ENCODE peak calls at places on chromosomes 2 and 18, in ten cellular contexts. One of them, this sample, is unnamed.

GRCh38 chr2:3222636-3223035 is 155.0 kb downstream of the EIPR1 start:
- DNase-seq in neural progenitor cell: no peak
- DNase-seq in PC-3: no peak
- DNase-seq in GM23338: no peak
- DNase-seq in upper lobe of right lung: no peak
- DNase-seq in CD4-positive, alpha-beta memory T cell: peak
- DNase-seq in SK-N-SH: no peak
- DNase-seq in CD8-positive, alpha-beta T cell: peak
- DNase-seq in SJSA1: no peak
- DNase-seq in sigmoid colon: no peak
- DNase-seq in this sample: no peak

GRCh38 chr2:113186421-113186820 is 12.7 kb downstream of the PSD4 start:
- DNase-seq in neural progenitor cell: no peak
- DNase-seq in PC-3: no peak
- DNase-seq in GM23338: no peak
- DNase-seq in upper lobe of right lung: no peak
- DNase-seq in CD4-positive, alpha-beta memory T cell: no peak
- DNase-seq in SK-N-SH: no peak
- DNase-seq in CD8-positive, alpha-beta T cell: no peak
- DNase-seq in SJSA1: no peak
- DNase-seq in sigmoid colon: no peak
- DNase-seq in this sample: no peak

GRCh38 chr2:152693033-152693432 is 24.2 kb downstream of the PRPF40A start:
- DNase-seq in neural progenitor cell: no peak
- DNase-seq in PC-3: no peak
- DNase-seq in GM23338: no peak
- DNase-seq in upper lobe of right lung: no peak
- DNase-seq in CD4-positive, alpha-beta memory T cell: no peak
- DNase-seq in SK-N-SH: no peak
- DNase-seq in CD8-positive, alpha-beta T cell: no peak
- DNase-seq in SJSA1: no peak
- DNase-seq in sigmoid colon: no peak
- DNase-seq in this sample: no peak

GRCh38 chr2:239303711-239304532 is 96.9 kb downstream of the HDAC4 start:
- DNase-seq in neural progenitor cell: peak
- DNase-seq in PC-3: no peak
- DNase-seq in GM23338: peak
- DNase-seq in upper lobe of right lung: peak
- DNase-seq in CD4-positive, alpha-beta memory T cell: no peak
- DNase-seq in SK-N-SH: no peak
- DNase-seq in CD8-positive, alpha-beta T cell: no peak
- DNase-seq in SJSA1: no peak
- DNase-seq in sigmoid colon: peak
- DNase-seq in this sample: no peak

GRCh38 chr2:238143239-238143951 is 4.9 kb downstream of the KLHL30 start:
- DNase-seq in neural progenitor cell: no peak
- DNase-seq in PC-3: peak
- DNase-seq in GM23338: no peak
- DNase-seq in upper lobe of right lung: no peak
- DNase-seq in CD4-positive, alpha-beta memory T cell: no peak
- DNase-seq in SK-N-SH: no peak
- DNase-seq in CD8-positive, alpha-beta T cell: no peak
- DNase-seq in SJSA1: peak
- DNase-seq in sigmoid colon: no peak
- DNase-seq in this sample: no peak

GRCh38 chr2:240374085-240374907 is 61.2 kb upstream of the GPC1 start:
- DNase-seq in neural progenitor cell: no peak
- DNase-seq in PC-3: peak
- DNase-seq in GM23338: no peak
- DNase-seq in upper lobe of right lung: peak
- DNase-seq in CD4-positive, alpha-beta memory T cell: no peak
- DNase-seq in SK-N-SH: no peak
- DNase-seq in CD8-positive, alpha-beta T cell: no peak
- DNase-seq in SJSA1: peak
- DNase-seq in sigmoid colon: peak
- DNase-seq in this sample: no peak

GRCh38 chr18:62715829-62716678 is 713 bp downstream of the PHLPP1 start:
- DNase-seq in neural progenitor cell: peak
- DNase-seq in PC-3: peak
- DNase-seq in GM23338: peak
- DNase-seq in upper lobe of right lung: peak
- DNase-seq in CD4-positive, alpha-beta memory T cell: peak
- DNase-seq in SK-N-SH: peak
- DNase-seq in CD8-positive, alpha-beta T cell: peak
- DNase-seq in SJSA1: peak
- DNase-seq in sigmoid colon: peak
- DNase-seq in this sample: no peak

GRCh38 chr2:232432598-232433184 is 23.3 kb upstream of the ALPI start:
- DNase-seq in neural progenitor cell: peak
- DNase-seq in PC-3: peak
- DNase-seq in GM23338: peak
- DNase-seq in upper lobe of right lung: peak
- DNase-seq in CD4-positive, alpha-beta memory T cell: no peak
- DNase-seq in SK-N-SH: peak
- DNase-seq in CD8-positive, alpha-beta T cell: no peak
- DNase-seq in SJSA1: no peak
- DNase-seq in sigmoid colon: no peak
- DNase-seq in this sample: no peak

GRCh38 chr2:23213196-23213595 is 171.8 kb upstream of the KLHL29 start:
- DNase-seq in neural progenitor cell: no peak
- DNase-seq in PC-3: no peak
- DNase-seq in GM23338: no peak
- DNase-seq in upper lobe of right lung: no peak
- DNase-seq in CD4-positive, alpha-beta memory T cell: no peak
- DNase-seq in SK-N-SH: no peak
- DNase-seq in CD8-positive, alpha-beta T cell: no peak
- DNase-seq in SJSA1: no peak
- DNase-seq in sigmoid colon: no peak
- DNase-seq in this sample: no peak

DNA sequence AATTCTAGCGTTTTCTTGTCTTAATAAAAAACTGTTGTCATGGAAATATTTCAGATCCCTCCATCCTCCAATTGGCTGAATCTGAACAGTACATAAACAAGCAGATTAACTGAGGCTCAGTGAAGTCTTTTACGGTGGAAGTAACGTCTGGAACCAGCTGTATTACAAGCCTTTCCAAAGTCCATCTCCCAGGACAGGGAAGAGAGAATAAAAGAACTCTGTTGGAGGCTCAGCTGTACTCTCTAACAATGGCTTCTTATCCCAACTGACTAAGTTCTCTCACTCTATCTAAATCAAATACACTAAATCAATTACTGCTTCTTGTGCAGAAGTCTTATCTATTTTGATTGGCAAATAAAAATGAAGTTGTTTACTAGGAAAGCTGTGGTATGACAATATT is 19.9 kb upstream of the NEDD4L start:
- DNase-seq in neural progenitor cell: peak
- DNase-seq in PC-3: no peak
- DNase-seq in GM23338: no peak
- DNase-seq in upper lobe of right lung: no peak
- DNase-seq in CD4-positive, alpha-beta memory T cell: no peak
- DNase-seq in SK-N-SH: no peak
- DNase-seq in CD8-positive, alpha-beta T cell: no peak
- DNase-seq in SJSA1: no peak
- DNase-seq in sigmoid colon: no peak
- DNase-seq in this sample: no peak
- H3K27ac ChIP-seq in neural progenitor cell: peak
- H3K27ac ChIP-seq in PC-3: no peak
- H3K27ac ChIP-seq in GM23338: no peak
- H3K27ac ChIP-seq in upper lobe of right lung: no peak
- H3K27ac ChIP-seq in CD4-positive, alpha-beta memory T cell: no peak
- H3K27ac ChIP-seq in SK-N-SH: no peak
- H3K27ac ChIP-seq in CD8-positive, alpha-beta T cell: no peak
- H3K27ac ChIP-seq in SJSA1: no peak
- H3K27ac ChIP-seq in sigmoid colon: no peak
- H3K27ac ChIP-seq in this sample: no peak

DNA sequence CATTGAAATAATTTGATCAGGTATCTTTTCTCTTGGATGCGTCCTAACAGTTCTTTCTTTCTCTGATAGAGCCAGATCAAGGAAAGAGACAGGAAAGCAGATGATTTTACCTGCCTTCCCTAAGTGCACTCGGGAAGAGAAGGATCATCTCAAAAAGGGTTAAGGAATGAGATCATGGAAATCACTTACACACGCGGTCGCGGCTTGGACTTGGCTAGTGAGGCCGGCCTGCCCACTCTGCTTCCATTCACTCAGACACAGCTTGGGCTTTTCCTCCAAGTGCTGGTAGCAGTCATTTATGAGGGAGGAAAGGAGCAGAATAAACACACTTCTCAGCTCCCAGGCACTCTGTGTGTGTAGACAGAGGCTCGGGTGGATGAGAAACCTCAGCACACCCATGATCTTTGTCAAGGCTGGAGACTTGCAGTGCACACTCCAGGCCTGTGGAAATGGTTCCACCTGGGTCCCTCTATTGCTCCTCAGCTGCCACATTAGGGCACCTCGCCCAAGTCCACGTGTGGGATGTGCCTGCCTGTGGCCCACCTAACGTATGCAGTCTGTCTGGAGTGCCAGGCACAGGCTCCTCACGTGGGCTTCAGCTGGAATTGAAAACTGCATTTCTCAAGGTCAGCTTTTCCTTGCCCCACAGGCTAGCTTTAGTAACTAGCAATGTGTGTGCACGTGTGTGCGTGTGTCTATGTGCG is 288.3 kb downstream of the SOX11 start:
- DNase-seq in neural progenitor cell: no peak
- DNase-seq in PC-3: no peak
- DNase-seq in GM23338: no peak
- DNase-seq in upper lobe of right lung: no peak
- DNase-seq in CD4-positive, alpha-beta memory T cell: no peak
- DNase-seq in SK-N-SH: peak
- DNase-seq in CD8-positive, alpha-beta T cell: no peak
- DNase-seq in SJSA1: no peak
- DNase-seq in sigmoid colon: no peak
- DNase-seq in this sample: no peak
- H3K27ac ChIP-seq in neural progenitor cell: no peak
- H3K27ac ChIP-seq in PC-3: no peak
- H3K27ac ChIP-seq in GM23338: no peak
- H3K27ac ChIP-seq in upper lobe of right lung: no peak
- H3K27ac ChIP-seq in CD4-positive, alpha-beta memory T cell: no peak
- H3K27ac ChIP-seq in SK-N-SH: no peak
- H3K27ac ChIP-seq in CD8-positive, alpha-beta T cell: no peak
- H3K27ac ChIP-seq in SJSA1: no peak
- H3K27ac ChIP-seq in sigmoid colon: no peak
- H3K27ac ChIP-seq in this sample: peak

DNA sequence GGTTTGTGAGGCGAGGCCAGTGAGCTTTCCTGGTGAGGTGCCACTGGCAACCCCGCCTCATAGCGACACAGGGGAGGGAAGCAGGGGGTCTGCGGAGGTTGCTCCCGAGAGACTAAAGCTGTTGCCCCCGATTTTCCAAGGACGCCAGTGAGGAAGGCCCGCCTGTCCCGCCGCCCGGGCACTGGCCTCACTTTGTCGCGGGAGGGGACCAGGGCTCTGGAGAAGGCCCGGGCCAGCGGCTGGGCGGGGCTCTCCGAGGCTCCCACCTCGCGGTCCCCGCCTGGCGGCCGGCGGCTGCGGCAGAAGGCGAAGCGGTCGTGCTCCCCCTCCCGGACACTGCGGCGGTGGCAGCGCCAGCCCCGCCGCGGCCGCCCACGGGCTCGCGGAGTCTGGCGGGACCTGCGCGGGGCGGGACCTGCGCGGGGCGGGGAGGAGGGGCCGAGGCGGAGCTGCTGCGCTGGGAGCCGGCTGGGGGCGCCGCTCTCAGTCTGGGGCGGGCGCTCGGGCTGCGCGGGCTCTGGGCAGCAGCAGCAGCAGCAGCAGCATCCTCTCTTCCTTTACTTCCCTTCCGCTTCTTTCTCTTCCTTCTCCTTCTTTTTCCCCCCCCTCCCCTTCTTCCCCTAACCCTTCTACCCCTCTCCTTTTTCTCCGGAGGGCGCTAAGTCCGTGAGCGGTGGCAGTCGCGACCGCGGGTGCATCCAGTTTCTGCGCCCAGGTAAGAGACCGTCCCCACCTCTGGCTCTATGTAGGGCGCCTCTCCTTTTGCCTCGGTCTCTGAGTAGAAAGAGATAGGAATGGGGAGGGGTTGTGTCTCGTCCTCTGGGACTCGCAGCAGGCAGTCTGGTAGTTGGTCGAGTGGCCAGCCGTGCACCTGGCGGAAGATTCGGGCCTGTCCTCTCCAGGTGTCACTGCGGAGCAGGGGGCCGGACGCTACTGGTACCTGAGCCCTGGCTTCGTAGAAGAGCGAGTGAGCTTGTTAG is at the start of gene MAP2:
- DNase-seq in neural progenitor cell: peak
- DNase-seq in PC-3: peak
- DNase-seq in GM23338: peak
- DNase-seq in upper lobe of right lung: peak
- DNase-seq in CD4-positive, alpha-beta memory T cell: peak
- DNase-seq in SK-N-SH: peak
- DNase-seq in CD8-positive, alpha-beta T cell: peak
- DNase-seq in SJSA1: peak
- DNase-seq in sigmoid colon: peak
- DNase-seq in this sample: peak
- H3K27ac ChIP-seq in neural progenitor cell: no peak
- H3K27ac ChIP-seq in PC-3: no peak
- H3K27ac ChIP-seq in GM23338: no peak
- H3K27ac ChIP-seq in upper lobe of right lung: no peak
- H3K27ac ChIP-seq in CD4-positive, alpha-beta memory T cell: no peak
- H3K27ac ChIP-seq in SK-N-SH: peak
- H3K27ac ChIP-seq in CD8-positive, alpha-beta T cell: no peak
- H3K27ac ChIP-seq in SJSA1: no peak
- H3K27ac ChIP-seq in sigmoid colon: no peak
- H3K27ac ChIP-seq in this sample: peak

GRCh38 chr18:46171331-46171730 is 67.1 kb downstream of the HAUS1 start:
- DNase-seq in neural progenitor cell: no peak
- DNase-seq in PC-3: peak
- DNase-seq in GM23338: no peak
- DNase-seq in upper lobe of right lung: no peak
- DNase-seq in CD4-positive, alpha-beta memory T cell: no peak
- DNase-seq in SK-N-SH: no peak
- DNase-seq in CD8-positive, alpha-beta T cell: no peak
- DNase-seq in SJSA1: no peak
- DNase-seq in sigmoid colon: no peak
- DNase-seq in this sample: no peak

GRCh38 chr18:46173393-46174316 is 69.5 kb downstream of the HAUS1 start:
- DNase-seq in neural progenitor cell: peak
- DNase-seq in PC-3: peak
- DNase-seq in GM23338: peak
- DNase-seq in upper lobe of right lung: peak
- DNase-seq in CD4-positive, alpha-beta memory T cell: peak
- DNase-seq in SK-N-SH: peak
- DNase-seq in CD8-positive, alpha-beta T cell: peak
- DNase-seq in SJSA1: peak
- DNase-seq in sigmoid colon: peak
- DNase-seq in this sample: peak

GRCh38 chr18:46179306-46179705 is 75.1 kb downstream of the HAUS1 start:
- DNase-seq in neural progenitor cell: no peak
- DNase-seq in PC-3: no peak
- DNase-seq in GM23338: no peak
- DNase-seq in upper lobe of right lung: no peak
- DNase-seq in CD4-positive, alpha-beta memory T cell: no peak
- DNase-seq in SK-N-SH: no peak
- DNase-seq in CD8-positive, alpha-beta T cell: no peak
- DNase-seq in SJSA1: no peak
- DNase-seq in sigmoid colon: no peak
- DNase-seq in this sample: no peak

GRCh38 chr18:46169464-46169941 is 65.3 kb downstream of the HAUS1 start:
- DNase-seq in neural progenitor cell: no peak
- DNase-seq in PC-3: peak
- DNase-seq in GM23338: no peak
- DNase-seq in upper lobe of right lung: no peak
- DNase-seq in CD4-positive, alpha-beta memory T cell: no peak
- DNase-seq in SK-N-SH: no peak
- DNase-seq in CD8-positive, alpha-beta T cell: no peak
- DNase-seq in SJSA1: peak
- DNase-seq in sigmoid colon: no peak
- DNase-seq in this sample: no peak

GRCh38 chr18:46174317-46175039 is 70.3 kb downstream of the HAUS1 start:
- DNase-seq in neural progenitor cell: peak
- DNase-seq in PC-3: no peak
- DNase-seq in GM23338: peak
- DNase-seq in upper lobe of right lung: peak
- DNase-seq in CD4-positive, alpha-beta memory T cell: peak
- DNase-seq in SK-N-SH: peak
- DNase-seq in CD8-positive, alpha-beta T cell: peak
- DNase-seq in SJSA1: peak
- DNase-seq in sigmoid colon: no peak
- DNase-seq in this sample: no peak
- H3K27ac ChIP-seq in neural progenitor cell: no peak
- H3K27ac ChIP-seq in PC-3: no peak
- H3K27ac ChIP-seq in GM23338: peak
- H3K27ac ChIP-seq in upper lobe of right lung: peak
- H3K27ac ChIP-seq in CD4-positive, alpha-beta memory T cell: peak
- H3K27ac ChIP-seq in SK-N-SH: peak
- H3K27ac ChIP-seq in CD8-positive, alpha-beta T cell: peak
- H3K27ac ChIP-seq in SJSA1: peak
- H3K27ac ChIP-seq in sigmoid colon: peak
- H3K27ac ChIP-seq in this sample: peak